ENCODE peak calls at places on chromosomes 13 and 19, in four cellular contexts. One of them, this sample, is unnamed.

GRCh38 chr13:97490702-97491307 is 56.8 kb downstream of the RAP2A start:
- DNase-seq in stromal cell of bone marrow: no peak
- DNase-seq in AG20443: no peak
- DNase-seq in heart right ventricle: no peak
- DNase-seq in this sample: no peak

GRCh38 chr13:100987993-100988392 is 313.4 kb upstream of the TMTC4 start:
- DNase-seq in AG20443: peak
- DNase-seq in stromal cell of bone marrow: peak
- DNase-seq in heart right ventricle: no peak
- DNase-seq in this sample: peak

GRCh38 chr19:35741216-35741541 is 1.1 kb downstream of the IGFLR1 start:
- DNase-seq in heart right ventricle: no peak
- DNase-seq in AG20443: no peak
- DNase-seq in stromal cell of bone marrow: no peak
- DNase-seq in this sample: no peak

GRCh38 chr13:78098249-78098648 is 179.6 kb upstream of the EDNRB start:
- DNase-seq in AG20443: no peak
- DNase-seq in heart right ventricle: no peak
- DNase-seq in stromal cell of bone marrow: no peak
- DNase-seq in this sample: no peak

GRCh38 chr13:51771418-51772104 is 32.4 kb downstream of the DHRS12 start:
- DNase-seq in stromal cell of bone marrow: no peak
- DNase-seq in heart right ventricle: no peak
- DNase-seq in AG20443: no peak
- DNase-seq in this sample: no peak

GRCh38 chr19:6811906-6812305 is 39.4 kb downstream of the VAV1 start:
- DNase-seq in heart right ventricle: no peak
- DNase-seq in AG20443: peak
- DNase-seq in stromal cell of bone marrow: peak
- DNase-seq in this sample: peak

GRCh38 chr19:46502891-46503290 is 7.2 kb upstream of the PNMA8B start:
- DNase-seq in AG20443: no peak
- DNase-seq in stromal cell of bone marrow: no peak
- DNase-seq in heart right ventricle: no peak
- DNase-seq in this sample: no peak

GRCh38 chr13:97762141-97762540 is 191.3 kb upstream of the IPO5 start:
- DNase-seq in heart right ventricle: no peak
- DNase-seq in AG20443: no peak
- DNase-seq in stromal cell of bone marrow: no peak
- DNase-seq in this sample: no peak

GRCh38 chr13:73228546-73228945 is 169.7 kb downstream of the KLF5 start:
- DNase-seq in heart right ventricle: no peak
- DNase-seq in AG20443: no peak
- DNase-seq in stromal cell of bone marrow: no peak
- DNase-seq in this sample: no peak

GRCh38 chr13:25171517-25172302 is at the start of gene AMER2:
- DNase-seq in heart right ventricle: peak
- DNase-seq in AG20443: peak
- DNase-seq in stromal cell of bone marrow: no peak
- DNase-seq in this sample: peak

GRCh38 chr19:40717880-40718773 is 1.2 kb downstream of the ITPKC start:
- DNase-seq in heart right ventricle: no peak
- DNase-seq in AG20443: no peak
- DNase-seq in stromal cell of bone marrow: no peak
- DNase-seq in this sample: no peak

GRCh38 chr13:35460061-35460460 is 16.4 kb downstream of the MAB21L1 start:
- DNase-seq in AG20443: no peak
- DNase-seq in heart right ventricle: no peak
- DNase-seq in stromal cell of bone marrow: no peak
- DNase-seq in this sample: no peak

GRCh38 chr19:44196772-44197171 is 15.6 kb upstream of the ZNF227 start:
- DNase-seq in AG20443: no peak
- DNase-seq in stromal cell of bone marrow: no peak
- DNase-seq in heart right ventricle: no peak
- DNase-seq in this sample: no peak

GRCh38 chr19:13411899-13412298 is 94.4 kb downstream of the CACNA1A start:
- DNase-seq in heart right ventricle: no peak
- DNase-seq in stromal cell of bone marrow: no peak
- DNase-seq in AG20443: no peak
- DNase-seq in this sample: no peak

GRCh38 chr19:12545267-12545666 is 6.0 kb downstream of the ZNF564 start:
- DNase-seq in stromal cell of bone marrow: no peak
- DNase-seq in heart right ventricle: no peak
- DNase-seq in AG20443: no peak
- DNase-seq in this sample: no peak

GRCh38 chr19:34319785-34320184 is 45.2 kb upstream of the GPI start:
- DNase-seq in stromal cell of bone marrow: no peak
- DNase-seq in AG20443: no peak
- DNase-seq in heart right ventricle: no peak
- DNase-seq in this sample: no peak

GRCh38 chr13:79530270-79530669 is 49.3 kb downstream of the NDFIP2 start:
- DNase-seq in stromal cell of bone marrow: no peak
- DNase-seq in AG20443: no peak
- DNase-seq in heart right ventricle: no peak
- DNase-seq in this sample: no peak

GRCh38 chr19:5452594-5453565 is 2.3 kb upstream of the ZNRF4 start:
- DNase-seq in AG20443: no peak
- DNase-seq in stromal cell of bone marrow: no peak
- DNase-seq in heart right ventricle: no peak
- DNase-seq in this sample: no peak

GRCh38 chr13:77494226-77494625 is 41.3 kb upstream of the SCEL start:
- DNase-seq in AG20443: no peak
- DNase-seq in stromal cell of bone marrow: no peak
- DNase-seq in heart right ventricle: no peak
- DNase-seq in this sample: no peak

GRCh38 chr19:46542428-46543230 is 47.0 kb upstream of the PNMA8B start:
- DNase-seq in AG20443: peak
- DNase-seq in heart right ventricle: peak
- DNase-seq in stromal cell of bone marrow: peak
- DNase-seq in this sample: peak

GRCh38 chr19:38974599-38975213 is 836 bp downstream of the FBXO17 start:
- DNase-seq in heart right ventricle: no peak
- DNase-seq in AG20443: no peak
- DNase-seq in stromal cell of bone marrow: no peak
- DNase-seq in this sample: no peak

GRCh38 chr13:45325806-45326205 is 15.2 kb downstream of the TPT1 start:
- DNase-seq in heart right ventricle: peak
- DNase-seq in stromal cell of bone marrow: peak
- DNase-seq in AG20443: peak
- DNase-seq in this sample: peak

GRCh38 chr19:45976180-45976579 is 2.5 kb upstream of the NOVA2 start:
- DNase-seq in AG20443: no peak
- DNase-seq in stromal cell of bone marrow: no peak
- DNase-seq in heart right ventricle: no peak
- DNase-seq in this sample: no peak

GRCh38 chr13:94351292-94352000 is 128.0 kb downstream of the DCT start:
- DNase-seq in stromal cell of bone marrow: peak
- DNase-seq in AG20443: peak
- DNase-seq in heart right ventricle: no peak
- DNase-seq in this sample: peak

GRCh38 chr13:74287672-74288169 is 153.5 kb upstream of the KLF12 start:
- DNase-seq in stromal cell of bone marrow: peak
- DNase-seq in AG20443: peak
- DNase-seq in heart right ventricle: peak
- DNase-seq in this sample: no peak

GRCh38 chr13:113635709-113636108 is 22.3 kb downstream of the ATP4B start:
- DNase-seq in AG20443: no peak
- DNase-seq in stromal cell of bone marrow: no peak
- DNase-seq in heart right ventricle: no peak
- DNase-seq in this sample: no peak

GRCh38 chr19:37505958-37506386 is 767 bp upstream of the ZNF793 start:
- DNase-seq in stromal cell of bone marrow: no peak
- DNase-seq in AG20443: no peak
- DNase-seq in heart right ventricle: no peak
- DNase-seq in this sample: no peak

GRCh38 chr13:95481051-95481775 is 71.3 kb upstream of the CLDN10 start:
- DNase-seq in heart right ventricle: no peak
- DNase-seq in AG20443: no peak
- DNase-seq in stromal cell of bone marrow: peak
- DNase-seq in this sample: no peak

GRCh38 chr19:37902668-37903067 is 3.7 kb downstream of the WDR87 start:
- DNase-seq in stromal cell of bone marrow: peak
- DNase-seq in AG20443: peak
- DNase-seq in heart right ventricle: peak
- DNase-seq in this sample: peak

GRCh38 chr19:35592226-35592625 is 6.3 kb downstream of the PMIS2 start:
- DNase-seq in AG20443: peak
- DNase-seq in stromal cell of bone marrow: peak
- DNase-seq in heart right ventricle: no peak
- DNase-seq in this sample: no peak

GRCh38 chr13:27005556-27005955 is 166.1 kb downstream of the USP12 start:
- DNase-seq in heart right ventricle: no peak
- DNase-seq in stromal cell of bone marrow: no peak
- DNase-seq in AG20443: no peak
- DNase-seq in this sample: no peak

GRCh38 chr13:36130542-36131214 is 504 bp downstream of the DCLK1 start:
- DNase-seq in heart right ventricle: peak
- DNase-seq in AG20443: peak
- DNase-seq in stromal cell of bone marrow: no peak
- DNase-seq in this sample: no peak

GRCh38 chr13:112655898-112656297 is 33.9 kb upstream of the ATP11A start:
- DNase-seq in stromal cell of bone marrow: no peak
- DNase-seq in heart right ventricle: no peak
- DNase-seq in AG20443: no peak
- DNase-seq in this sample: no peak

GRCh38 chr13:108266316-108266936 is 3.1 kb upstream of the TNFSF13B start:
- DNase-seq in heart right ventricle: no peak
- DNase-seq in AG20443: no peak
- DNase-seq in stromal cell of bone marrow: no peak
- DNase-seq in this sample: no peak

GRCh38 chr13:50576156-50576555 is 267.3 kb downstream of the DLEU7 start:
- DNase-seq in AG20443: peak
- DNase-seq in stromal cell of bone marrow: peak
- DNase-seq in heart right ventricle: no peak
- DNase-seq in this sample: no peak